ENCODE peak calls at places on chromosomes 7 and 10, in four cellular contexts. O, C, D and N are unnamed samples.

GRCh38 chr10:113454341-113455061 is 98.4 kb upstream of the HABP2 start:
- DNase-seq in D (peak), C (peak), O (peak), N (peak)

GRCh38 chr10:3126741-3127342 is 45.7 kb downstream of the PITRM1 start:
- DNase-seq in C (no peak), D (peak), O (no peak), N (no peak)

GRCh38 chr7:41010418-41010817 is 692.5 kb downstream of the INHBA start:
- DNase-seq in D (no peak), C (no peak), O (no peak), N (no peak)

GRCh38 chr7:79298145-79298760 is 155.2 kb downstream of the MAGI2 start:
- DNase-seq in D (peak), C (no peak), O (peak), N (no peak)

GRCh38 chr7:128902761-128903585 is 7.5 kb downstream of the KCP start:
- DNase-seq in C (no peak), O (peak), D (no peak), N (no peak)

GRCh38 chr10:132434405-132435005 is 37.5 kb downstream of the PWWP2B start:
- DNase-seq in D (no peak), C (peak), O (no peak), N (no peak)

GRCh38 chr7:604884-605531 is 85.4 kb upstream of the PDGFA start:
- DNase-seq in O (no peak), C (no peak), D (no peak), N (no peak)

GRCh38 chr7:150753826-150754603 is 16.8 kb downstream of the GIMAP5 start:
- DNase-seq in C (no peak), O (no peak), D (peak), N (no peak)

GRCh38 chr7:21064698-21065648 is 278.3 kb upstream of the SP8 start:
- DNase-seq in C (no peak), O (peak), D (no peak), N (no peak)

GRCh38 chr10:104920476-104920875 is 279.4 kb downstream of the SORCS3 start:
- DNase-seq in O (no peak), C (no peak), D (no peak), N (no peak)

GRCh38 chr7:84746347-84746746 is 440.5 kb downstream of the SEMA3D start:
- DNase-seq in O (no peak), C (no peak), D (peak), N (no peak)